ENCODE peak calls at places on chromosomes 16 and 17, in four cellular contexts. L is PC-9, X is IMR-90, N is cardiac muscle cell. Y is an unnamed sample. For H3K27me3, the result is how much of the 10 kb centered on the place peaks cover.

GRCh38 chr17:59154335-59154720 is 658 bp downstream of the SKA2 start:
- DNase-seq in L (peak), X (peak), N (peak), Y (peak)

GRCh38 chr16:67461600-67462278 is 19.2 kb downstream of the ATP6V0D1 start:
- DNase-seq in L (no peak), X (no peak), N (no peak), Y (peak)

GRCh38 chr17:31197991-31198390 is 99.0 kb downstream of the OMG start:
- DNase-seq in L (peak), X (peak), N (no peak), Y (no peak)

GRCh38 chr17:79541451-79541850 is 69.4 kb downstream of the RBFOX3 start:
- DNase-seq in L (no peak), X (no peak), N (no peak), Y (no peak)

GRCh38 chr17:36611345-36612072 is 10.1 kb downstream of the MRM1 start:
- DNase-seq in L (no peak), X (peak), N (peak), Y (no peak)

GRCh38 chr17:20300399-20301037 is 166.8 kb downstream of the LGALS9B start:
- DNase-seq in L (no peak), X (peak), N (peak), Y (no peak)

GRCh38 chr17:45942284-45942683 is 47.9 kb downstream of the MAPT start:
- DNase-seq in L (no peak), X (no peak), N (peak), Y (peak)

GRCh38 chr17:77089118-77089477 is 51.7 kb upstream of the SEC14L1 start:
- DNase-seq in L (no peak), X (no peak), N (no peak), Y (peak)

GRCh38 chr17:66775262-66775661 is 59.7 kb upstream of the CACNG5 start:
- DNase-seq in L (no peak), X (no peak), N (no peak), Y (no peak)

GRCh38 chr17:47941246-47941997 is at the start of gene PNPO:
- DNase-seq in L (peak), X (peak), N (peak), Y (peak)
- TF ChIP-seq CTCF in L (no peak), X (no peak), N (no peak), Y (no peak)

DNA sequence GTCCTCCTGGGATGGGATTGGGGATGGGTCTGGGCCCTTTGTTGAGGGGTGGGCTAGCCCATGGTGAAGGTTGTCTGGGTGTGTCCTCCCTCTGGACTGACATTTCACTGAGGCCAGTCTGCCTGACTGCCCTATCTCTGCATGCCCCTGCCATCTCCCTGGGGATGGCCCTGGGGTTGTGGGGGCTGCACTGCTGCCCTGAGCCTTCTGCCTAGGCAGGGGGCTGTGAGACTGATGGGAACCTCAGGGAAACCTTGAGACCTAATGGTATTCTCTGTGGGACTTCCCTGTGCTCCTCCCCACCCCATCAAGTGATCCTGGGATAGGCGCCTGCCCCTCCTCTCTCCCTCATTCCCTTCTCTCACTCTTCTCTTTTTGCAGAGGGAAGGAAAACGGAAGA is 19.9 kb downstream of the RAI1 start:
- DNase-seq in L (no peak), X (no peak), N (no peak), Y (no peak)
- H3K27me3 ChIP-seq in L (under half), X (under half), N (under half), Y (under half)

GRCh38 chr16:1428511-1428910 is 2.4 kb upstream of the PERCC1 start:
- DNase-seq in L (no peak), X (no peak), N (peak), Y (no peak)
- TF ChIP-seq CTCF in L (no peak), X (peak), N (peak), Y (peak)

DNA sequence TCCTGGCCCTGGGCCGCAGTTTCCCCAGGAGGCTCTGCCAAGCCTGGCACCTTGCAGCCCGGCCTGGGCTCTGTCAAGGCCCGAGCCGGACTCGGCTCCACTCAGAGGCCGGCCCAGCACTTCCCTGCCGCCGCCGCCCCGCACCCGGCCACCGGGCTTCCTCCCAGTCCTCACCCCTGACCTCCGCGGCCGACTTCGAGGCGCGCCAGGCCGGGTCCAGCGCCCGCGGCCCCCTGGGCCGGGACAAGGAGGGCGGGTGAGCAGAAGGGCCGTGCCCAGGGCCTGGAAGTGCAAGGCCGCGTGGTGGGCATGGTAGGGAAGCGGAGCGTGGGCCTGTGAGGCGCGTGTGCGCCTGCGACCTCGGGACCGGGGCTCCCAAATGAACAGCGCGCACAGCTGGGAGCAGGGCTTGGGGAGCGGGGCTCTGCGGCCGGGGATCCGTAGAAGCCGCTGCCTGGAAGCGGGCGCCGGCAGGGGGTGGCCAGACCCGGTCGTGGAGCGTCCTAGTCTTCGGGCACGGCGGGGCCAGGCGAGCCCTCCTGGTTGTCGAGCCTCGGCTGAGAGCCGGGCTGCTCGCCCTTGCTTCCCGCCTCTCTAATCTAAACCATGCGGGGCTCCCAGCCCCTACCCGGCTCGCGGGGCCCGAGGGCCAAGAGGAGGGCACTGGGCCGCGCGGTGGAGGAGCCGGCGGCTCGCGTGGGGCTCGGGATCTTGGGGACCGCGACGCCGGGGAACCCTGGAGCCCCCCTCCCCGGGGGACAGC is 503 bp upstream of the TBX4 start:
- DNase-seq in L (no peak), X (no peak), N (peak), Y (no peak)
- H3K27me3 ChIP-seq in L (under half), X (half or more), N (half or more), Y (half or more)

GRCh38 chr17:74737299-74738050 is 419 bp downstream of the RAB37 start:
- DNase-seq in L (no peak), X (no peak), N (peak), Y (no peak)
- TF ChIP-seq CTCF in L (no peak), X (peak), N (peak), Y (no peak)

GRCh38 chr16:58462499-58462996 is 37.4 kb upstream of the NDRG4 start:
- DNase-seq in L (no peak), X (no peak), N (no peak), Y (no peak)
- H3K27me3 ChIP-seq in L (under half), X (half or more), N (under half), Y (half or more)

DNA sequence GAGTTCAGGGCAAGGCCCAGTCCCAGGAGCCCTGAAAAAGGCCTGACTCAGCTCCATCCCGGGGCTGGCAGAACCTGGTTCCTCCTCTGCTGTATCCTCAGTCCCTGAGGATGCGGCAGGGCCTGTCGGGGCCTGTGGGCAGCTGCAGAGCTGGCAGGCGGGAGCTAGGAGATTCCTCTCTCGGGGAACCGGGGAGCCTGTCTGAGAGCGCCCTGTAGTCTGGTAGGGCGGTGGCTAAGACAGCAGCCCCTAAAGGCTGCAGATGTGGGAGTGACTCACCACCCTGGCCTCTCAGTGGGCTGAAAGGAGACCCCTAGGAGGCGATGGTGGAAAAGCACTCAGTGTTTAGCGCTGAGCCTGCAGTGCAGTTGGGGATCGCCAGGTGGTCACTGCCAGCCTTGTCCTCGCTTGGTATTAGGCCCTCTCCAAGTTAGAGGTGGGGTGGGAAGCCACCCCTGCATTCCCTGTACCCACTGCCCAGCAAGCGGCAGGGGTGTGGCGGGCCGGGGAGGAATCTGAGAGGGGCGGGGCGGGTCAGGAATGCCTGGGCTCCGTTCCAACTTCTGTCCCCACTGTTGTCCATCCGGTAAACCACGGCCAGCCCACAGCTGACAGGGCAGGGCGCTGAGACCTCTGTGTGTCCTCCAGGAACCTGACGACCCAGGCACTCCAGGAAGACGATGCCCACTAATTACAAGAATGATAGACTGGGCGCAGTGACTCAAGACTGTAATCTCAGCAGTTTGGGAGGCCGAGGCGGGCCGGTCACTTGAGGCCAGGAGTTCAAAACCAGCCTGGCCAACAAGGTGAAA is 29.5 kb upstream of the CDH1 start:
- DNase-seq in L (peak), X (no peak), N (peak), Y (peak)
- TF ChIP-seq CTCF in L (peak), X (no peak), N (peak), Y (peak)

DNA sequence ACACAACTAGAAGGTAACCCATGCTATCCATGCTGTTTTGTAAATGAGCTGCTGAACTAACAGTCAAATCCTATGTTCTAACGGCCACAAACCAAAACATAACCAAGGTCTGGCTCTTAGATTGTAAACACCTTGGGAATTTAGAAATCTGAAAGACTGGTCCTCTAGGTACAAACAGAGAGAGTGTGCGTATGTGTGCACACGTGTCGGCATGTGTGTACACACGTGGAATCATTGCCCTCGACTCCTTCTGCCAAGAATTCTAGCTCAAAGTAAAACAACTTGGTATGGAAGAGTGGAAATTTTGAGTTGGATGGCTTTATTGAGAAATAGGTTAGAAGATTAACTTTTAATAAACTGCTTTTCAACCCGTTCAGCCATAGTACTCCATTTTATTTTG is 18.1 kb upstream of the GHDC start:
- DNase-seq in L (no peak), X (no peak), N (no peak), Y (no peak)
- H3K27me3 ChIP-seq in L (under half), X (under half), N (under half), Y (under half)